ENCODE peak calls at places on chromosomes 6 and 20, in five cellular contexts. B is psoas muscle, T is omental fat pad, F is mesothelial cell of epicardium, K is HFFc6. H is an unnamed sample.

GRCh38 chr6:145887969-145888368 is 73.4 kb upstream of the FBXO30 start:
- DNase-seq in K (peak), F (no peak), T (no peak), B (no peak), H (no peak)

GRCh38 chr6:56242343-56242742 is 5.0 kb downstream of the COL21A1 start:
- DNase-seq in B (no peak), K (no peak), T (no peak), F (no peak), H (no peak)

GRCh38 chr6:31663087-31663960 is 1.5 kb downstream of the GPANK1 start:
- DNase-seq in K (no peak), T (no peak), B (no peak), F (no peak), H (no peak)

GRCh38 chr20:22729180-22729579 is 144.8 kb upstream of the FOXA2 start:
- DNase-seq in K (no peak), T (no peak), B (no peak), F (no peak), H (no peak)

GRCh38 chr20:44979090-44979621 is 12.8 kb downstream of the STK4 start:
- DNase-seq in T (no peak), K (no peak), B (no peak), F (no peak), H (no peak)

GRCh38 chr6:26031151-26031594 is 56.1 kb upstream of the HFE start:
- DNase-seq in K (no peak), B (no peak), F (no peak), T (no peak), H (no peak)

GRCh38 chr6:123925360-123925759 is 121.7 kb downstream of the NKAIN2 start:
- DNase-seq in K (no peak), B (no peak), T (no peak), F (no peak), H (no peak)

GRCh38 chr6:122736166-122736565 is 43.4 kb upstream of the FABP7 start:
- DNase-seq in F (no peak), T (no peak), B (no peak), K (no peak), H (no peak)

GRCh38 chr6:63742060-63742459 is 106.5 kb downstream of the PHF3 start:
- DNase-seq in F (no peak), B (no peak), K (no peak), T (no peak), H (no peak)

GRCh38 chr6:139374357-139375238 is at the start of gene CITED2:
- DNase-seq in K (peak), T (peak), F (peak), B (peak), H (peak)
- TF ChIP-seq CTCF in K (peak), T (no peak), F (no peak), B (peak), H (no peak)

GRCh38 chr20:43535370-43536004 is 23.3 kb upstream of the SGK2 start:
- DNase-seq in T (no peak), K (no peak), B (no peak), F (no peak), H (no peak)

GRCh38 chr20:43534791-43535350 is 24.0 kb upstream of the SGK2 start:
- DNase-seq in F (no peak), T (no peak), B (no peak), K (no peak), H (no peak)

GRCh38 chr20:43537921-43538854 is 20.6 kb upstream of the SGK2 start:
- DNase-seq in K (peak), B (peak), T (peak), F (peak), H (peak)

GRCh38 chr20:43536041-43536816 is 22.6 kb upstream of the SGK2 start:
- DNase-seq in F (no peak), K (no peak), B (no peak), T (no peak), H (no peak)

GRCh38 chr20:43536817-43537440 is 21.9 kb upstream of the SGK2 start:
- DNase-seq in T (no peak), F (no peak), B (no peak), K (peak), H (no peak)
- TF ChIP-seq CTCF in T (no peak), F (no peak), B (no peak), K (no peak), H (no peak)

GRCh38 chr20:2086177-2086979 is 15.2 kb upstream of the STK35 start:
- DNase-seq in T (no peak), B (no peak), K (no peak), F (no peak), H (no peak)
- TF ChIP-seq CTCF in T (no peak), B (no peak), K (peak), F (no peak), H (no peak)

GRCh38 chr20:3231116-3231515 is 7.9 kb downstream of the SLC4A11 start:
- DNase-seq in F (no peak), T (no peak), K (no peak), B (no peak), H (no peak)

GRCh38 chr20:3233131-3233990 is 5.6 kb downstream of the SLC4A11 start:
- DNase-seq in T (no peak), B (no peak), K (no peak), F (no peak), H (no peak)

GRCh38 chr20:3231889-3232588 is 7.0 kb downstream of the SLC4A11 start:
- DNase-seq in F (no peak), T (no peak), B (no peak), K (no peak), H (no peak)

GRCh38 chr20:3235661-3236324 is 3.2 kb downstream of the SLC4A11 start:
- DNase-seq in B (no peak), T (no peak), K (no peak), F (no peak), H (no peak)

DNA sequence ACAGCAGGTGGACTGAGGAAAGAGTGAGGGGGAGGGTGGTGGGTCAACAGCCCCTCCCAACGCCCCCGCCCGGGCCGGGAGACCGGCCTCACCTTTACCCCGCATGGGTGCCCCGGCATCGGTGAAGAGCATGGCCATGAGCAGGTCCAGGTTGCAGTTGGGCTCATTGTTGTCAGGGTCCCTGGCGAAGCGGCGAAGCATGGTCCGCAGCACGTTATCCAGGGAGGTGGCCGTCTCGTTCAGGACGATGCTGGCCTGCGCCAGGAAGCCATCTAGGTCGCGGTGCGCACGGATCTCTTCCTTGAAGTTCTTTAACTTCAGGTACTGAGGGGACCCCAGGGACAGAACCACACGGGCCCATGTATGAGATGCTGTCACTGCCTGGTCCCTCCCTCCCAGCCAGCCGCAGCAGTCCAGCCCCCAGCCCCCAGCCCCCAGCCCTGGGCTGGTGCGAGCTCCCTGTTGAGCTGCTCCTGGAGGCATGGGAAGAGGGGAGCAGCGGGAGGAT is 4.9 kb downstream of the SLC4A11 start:
- DNase-seq in K (no peak), B (no peak), F (no peak), T (no peak), H (no peak)
- TF ChIP-seq CTCF in K (no peak), B (no peak), F (no peak), T (no peak), H (no peak)